ENCODE peak calls at places on chromosomes 2 and 18, in nine cellular contexts. J is K562, W is lower lobe of right lung, K is adrenal gland, M is pancreas, Z is hepatocyte, B is H9, H is gastrocnemius medialis, E is HepG2. S is an unnamed sample. For H3K27me3, the result is how much of the 10 kb centered on the place peaks cover.

GRCh38 chr18:57918601-57919000 is 115.5 kb upstream of the ATP8B1 start:
- DNase-seq in J (no peak), W (no peak), K (no peak), M (no peak), Z (no peak), B (no peak), H (no peak), E (no peak), S (no peak)

GRCh38 chr2:96800762-96801463 is 15.2 kb upstream of the CNNM3 start:
- DNase-seq in J (peak), W (peak), K (peak), M (peak), Z (peak), B (peak), H (peak), E (peak), S (peak)

GRCh38 chr2:57907411-57907810 is 139.2 kb upstream of the VRK2 start:
- DNase-seq in J (no peak), W (no peak), K (no peak), M (no peak), Z (no peak), B (no peak), H (no peak), E (no peak), S (no peak)

GRCh38 chr2:98757904-98758421 is 27.0 kb upstream of the MGAT4A start:
- DNase-seq in J (no peak), W (peak), K (peak), M (no peak), Z (no peak), B (no peak), H (peak), E (no peak), S (peak)

GRCh38 chr2:65416321-65416720 is 16.1 kb downstream of the SPRED2 start:
- DNase-seq in J (no peak), W (no peak), K (no peak), M (no peak), Z (no peak), B (no peak), H (no peak), E (no peak), S (no peak)

GRCh38 chr2:18788590-18788989 is 199.2 kb upstream of the NT5C1B start:
- DNase-seq in J (no peak), W (no peak), K (peak), M (peak), Z (peak), B (no peak), H (no peak), E (no peak), S (no peak)

GRCh38 chr18:8351173-8351572 is 258.1 kb upstream of the RAB12 start:
- DNase-seq in J (no peak), W (no peak), K (no peak), M (no peak), Z (no peak), B (no peak), H (no peak), E (no peak), S (no peak)

GRCh38 chr2:241929551-241930490 is 60.3 kb downstream of the RTP5 start:
- DNase-seq in J (no peak), W (no peak), K (no peak), M (no peak), Z (no peak), B (peak), H (no peak), E (no peak), S (no peak)

GRCh38 chr2:68151037-68151436 is 6.7 kb upstream of the PNO1 start:
- DNase-seq in J (no peak), W (no peak), K (no peak), M (no peak), Z (no peak), B (no peak), H (no peak), E (no peak), S (no peak)

GRCh38 chr2:223102040-223102899 is 50.3 kb downstream of the KCNE4 start:
- DNase-seq in J (no peak), W (no peak), K (no peak), M (no peak), Z (no peak), B (no peak), H (no peak), E (no peak), S (no peak)

GRCh38 chr18:8516391-8517250 is 92.6 kb upstream of the RAB12 start:
- DNase-seq in J (no peak), W (no peak), K (no peak), M (no peak), Z (no peak), B (no peak), H (no peak), E (no peak), S (no peak)

GRCh38 chr2:130336877-130337734 is 5.6 kb upstream of the IMP4 start:
- DNase-seq in J (peak), W (peak), K (peak), M (peak), Z (peak), B (peak), H (no peak), E (peak), S (no peak)

GRCh38 chr2:63842149-63843061 is 709 bp downstream of the UGP2 start:
- DNase-seq in J (peak), W (no peak), K (peak), M (no peak), Z (peak), B (no peak), H (peak), E (peak), S (no peak)

GRCh38 chr18:49597556-49597955 is 35.7 kb downstream of the LIPG start:
- DNase-seq in J (no peak), W (no peak), K (no peak), M (no peak), Z (no peak), B (no peak), H (no peak), E (no peak), S (no peak)

GRCh38 chr2:225797394-225797793 is 397.9 kb downstream of the NYAP2 start:
- DNase-seq in J (no peak), W (no peak), K (no peak), M (no peak), Z (no peak), B (no peak), H (no peak), E (no peak), S (no peak)

GRCh38 chr18:11260963-11261441 is 111.6 kb upstream of the PIEZO2 start:
- DNase-seq in J (no peak), W (no peak), K (no peak), M (no peak), Z (no peak), B (no peak), H (no peak), E (no peak), S (no peak)

GRCh38 chr2:37500031-37500430 is 155.6 kb downstream of the QPCT start:
- DNase-seq in J (no peak), W (no peak), K (no peak), M (no peak), Z (no peak), B (no peak), H (no peak), E (no peak), S (no peak)

GRCh38 chr2:174485763-174486613 is 841 bp downstream of the GPR155 start:
- DNase-seq in J (peak), W (no peak), K (peak), M (peak), Z (peak), B (peak), H (no peak), E (no peak), S (peak)

GRCh38 chr18:61702007-61702406 is 190.8 kb downstream of the RNF152 start:
- DNase-seq in J (no peak), W (no peak), K (no peak), M (no peak), Z (no peak), B (no peak), H (no peak), E (no peak), S (no peak)

GRCh38 chr2:28628506-28628905 is 123.1 kb upstream of the PPP1CB start:
- DNase-seq in J (no peak), W (no peak), K (no peak), M (no peak), Z (no peak), B (no peak), H (no peak), E (no peak), S (no peak)

GRCh38 chr18:22169011-22169888 is at the start of gene GATA6:
- DNase-seq in J (peak), W (peak), K (peak), M (peak), Z (peak), B (peak), H (no peak), E (peak), S (no peak)

GRCh38 chr2:28810384-28811285 is at the start of gene SPDYA:
- DNase-seq in J (no peak), W (peak), K (peak), M (peak), Z (peak), B (peak), H (peak), E (no peak), S (peak)

GRCh38 chr2:133802366-133802765 is 234.1 kb upstream of the NCKAP5 start:
- DNase-seq in J (no peak), W (no peak), K (no peak), M (no peak), Z (no peak), B (no peak), H (no peak), E (no peak), S (no peak)

GRCh38 chr2:24926602-24927252 is 6.7 kb upstream of the ADCY3 start:
- DNase-seq in J (no peak), W (peak), K (peak), M (no peak), Z (no peak), B (peak), H (peak), E (no peak), S (no peak)

GRCh38 chr2:197893403-197894177 is 89.2 kb downstream of the PLCL1 start:
- DNase-seq in J (no peak), W (no peak), K (no peak), M (no peak), Z (no peak), B (no peak), H (no peak), E (no peak), S (no peak)

GRCh38 chr2:229857634-229858033 is 64.2 kb downstream of the TRIP12 start:
- DNase-seq in J (no peak), W (no peak), K (no peak), M (no peak), Z (no peak), B (no peak), H (no peak), E (no peak), S (no peak)

GRCh38 chr2:46365913-46366674 is 68.9 kb downstream of the EPAS1 start:
- DNase-seq in J (no peak), W (no peak), K (no peak), M (no peak), Z (no peak), B (no peak), H (no peak), E (no peak), S (no peak)

GRCh38 chr2:10328667-10329583 is 26.2 kb downstream of the HPCAL1 start:
- DNase-seq in J (no peak), W (no peak), K (peak), M (no peak), Z (no peak), B (no peak), H (no peak), E (no peak), S (no peak)

GRCh38 chr18:77093584-77093983 is 39.0 kb downstream of the MBP start:
- DNase-seq in J (no peak), W (no peak), K (no peak), M (no peak), Z (no peak), B (no peak), H (no peak), E (no peak), S (no peak)

GRCh38 chr2:143937563-143938346 is 582.2 kb downstream of the ZEB2 start:
- DNase-seq in J (no peak), W (no peak), K (peak), M (no peak), Z (peak), B (no peak), H (no peak), E (no peak), S (no peak)

GRCh38 chr2:30147196-30147714 is 448 bp downstream of the YPEL5 start:
- DNase-seq in J (peak), W (no peak), K (no peak), M (no peak), Z (peak), B (no peak), H (no peak), E (no peak), S (peak)

GRCh38 chr2:68280846-68281245 is 28.5 kb upstream of the PPP3R1 start:
- DNase-seq in J (no peak), W (no peak), K (no peak), M (no peak), Z (no peak), B (no peak), H (no peak), E (no peak), S (no peak)

GRCh38 chr2:231668981-231669380 is 39.3 kb upstream of the PTMA start:
- DNase-seq in J (no peak), W (no peak), K (no peak), M (no peak), Z (no peak), B (no peak), H (no peak), E (no peak), S (no peak)
- H3K27ac ChIP-seq in J (no peak), W (no peak), K (no peak), M (no peak), Z (no peak), B (no peak), H (peak), E (no peak), S (no peak)

GRCh38 chr2:38523728-38524437 is 78.8 kb downstream of the HNRNPLL start:
- DNase-seq in J (peak), W (no peak), K (no peak), M (no peak), Z (no peak), B (peak), H (no peak), E (no peak), S (no peak)
- TF ChIP-seq CTCF in J (peak), W (no peak), K (no peak), M (no peak), Z (peak), B (peak), H (peak), E (peak), S (no peak)

DNA sequence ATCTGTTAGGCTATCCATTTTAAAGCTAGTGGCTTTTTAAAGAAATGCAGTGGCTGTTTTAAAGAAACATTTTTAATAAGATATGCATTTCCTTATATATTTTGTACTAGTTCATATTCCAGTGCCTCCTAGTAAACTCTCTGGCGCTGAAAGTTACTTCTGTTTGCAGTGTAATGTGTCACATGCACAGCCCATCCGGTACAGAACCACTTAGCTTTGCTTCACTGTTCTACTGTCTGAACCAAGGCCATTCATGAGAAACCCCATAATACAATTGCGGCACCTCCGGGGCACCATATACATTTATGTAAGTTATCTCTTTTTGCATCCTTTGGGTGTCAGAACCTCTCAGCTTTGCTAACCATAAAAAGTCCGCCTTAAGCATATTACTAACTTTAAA is 114.6 kb upstream of the KCTD1 start:
- DNase-seq in J (no peak), W (no peak), K (no peak), M (no peak), Z (no peak), B (no peak), H (no peak), E (no peak), S (no peak)
- H3K27me3 ChIP-seq in J (under half), W (under half), K (under half), M (under half), Z (under half), B (under half), H (under half), E (under half), S (under half)

GRCh38 chr2:26652361-26653041 is 11.3 kb upstream of the CIB4 start:
- DNase-seq in J (no peak), W (no peak), K (peak), M (no peak), Z (peak), B (peak), H (no peak), E (no peak), S (no peak)

GRCh38 chr2:26651458-26652155 is 10.4 kb upstream of the CIB4 start:
- DNase-seq in J (no peak), W (no peak), K (peak), M (no peak), Z (no peak), B (no peak), H (no peak), E (no peak), S (no peak)

GRCh38 chr2:26655611-26656195 is 14.5 kb upstream of the CIB4 start:
- DNase-seq in J (no peak), W (no peak), K (no peak), M (no peak), Z (no peak), B (peak), H (no peak), E (no peak), S (no peak)

GRCh38 chr2:26654061-26654340 is 12.8 kb upstream of the CIB4 start:
- DNase-seq in J (no peak), W (no peak), K (no peak), M (no peak), Z (no peak), B (no peak), H (no peak), E (no peak), S (no peak)

GRCh38 chr2:26653207-26654060 is 12.3 kb upstream of the CIB4 start:
- DNase-seq in J (no peak), W (no peak), K (peak), M (no peak), Z (no peak), B (peak), H (no peak), E (no peak), S (no peak)
- H3K27ac ChIP-seq in J (no peak), W (peak), K (peak), M (no peak), Z (peak), B (no peak), H (no peak), E (no peak), S (no peak)

DNA sequence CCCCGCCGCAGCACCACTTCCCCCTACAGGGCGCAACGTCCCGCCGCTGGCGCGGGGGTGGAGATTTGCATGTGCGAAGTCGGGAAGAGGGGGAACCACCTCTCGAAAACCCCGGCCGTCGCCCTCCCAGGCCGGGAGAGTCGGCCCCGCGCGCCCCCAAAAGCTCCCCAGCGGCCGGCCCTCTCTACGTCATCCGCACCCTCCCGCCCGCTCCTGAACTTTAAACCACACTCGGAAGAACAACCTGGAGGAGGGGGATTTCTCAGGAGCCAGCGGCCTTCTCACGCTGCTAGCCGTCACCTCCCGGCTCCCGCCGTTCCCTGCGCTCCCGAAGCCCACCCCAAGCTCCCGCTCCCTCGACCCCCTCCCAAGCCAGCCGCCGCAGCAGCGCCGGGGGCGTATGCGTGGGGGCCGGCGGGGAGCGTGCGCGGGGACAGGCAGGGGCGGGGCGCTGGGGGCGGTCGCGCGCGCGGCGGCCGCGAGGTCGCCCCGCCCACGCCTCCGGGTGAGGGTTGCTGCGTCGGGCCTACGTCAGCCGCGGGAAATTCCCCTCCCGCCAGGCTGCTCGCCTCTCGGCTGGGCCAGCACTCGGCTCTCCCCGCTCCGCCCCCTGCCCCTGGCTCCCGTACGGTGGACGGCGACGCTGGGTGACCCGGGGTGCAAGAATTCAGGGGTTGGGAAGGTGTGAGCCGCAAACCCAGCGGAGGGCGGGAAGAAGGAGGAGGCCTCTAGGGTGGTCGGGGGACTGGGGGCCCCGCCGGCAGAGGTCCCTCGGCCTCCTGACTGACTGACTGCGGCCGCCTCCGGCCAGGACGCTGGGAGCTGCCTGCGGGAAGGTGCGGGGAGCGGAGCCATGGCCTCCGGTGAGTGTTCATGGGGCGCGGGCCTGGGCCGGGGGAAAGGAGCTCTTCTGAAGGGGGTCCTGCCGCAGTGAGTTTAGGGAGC is at the start of gene REL:
- DNase-seq in J (peak), W (peak), K (peak), M (peak), Z (peak), B (peak), H (peak), E (peak), S (peak)
- TF ChIP-seq CTCF in J (no peak), W (peak), K (no peak), M (no peak), Z (peak), B (no peak), H (peak), E (peak), S (peak)

GRCh38 chr2:171608168-171608567 is 79.1 kb upstream of the DYNC1I2 start:
- DNase-seq in J (no peak), W (no peak), K (no peak), M (no peak), Z (no peak), B (no peak), H (no peak), E (no peak), S (no peak)
- H3K27me3 ChIP-seq in J (under half), W (under half), K (under half), M (under half), Z (under half), B (under half), H (under half), E (under half), S (under half)

DNA sequence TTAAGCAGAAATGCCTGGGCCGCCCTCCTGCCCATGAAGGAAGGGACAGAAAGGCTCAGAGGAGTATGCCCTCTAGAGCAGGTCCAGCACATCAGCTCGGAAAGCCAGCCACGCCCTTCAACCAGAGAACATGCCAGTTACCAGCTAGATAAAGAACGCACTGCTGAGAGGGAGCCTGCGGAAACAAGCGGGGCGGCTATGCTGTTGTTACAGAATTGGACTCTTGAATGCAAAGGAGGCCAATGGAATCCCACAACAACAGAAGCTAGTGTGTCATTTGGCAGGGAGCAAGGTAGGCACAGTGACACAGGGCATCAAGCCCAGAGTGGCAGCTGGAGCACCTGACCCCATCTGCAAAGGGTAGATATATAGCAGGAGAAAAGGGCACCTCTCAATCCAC is 242.9 kb upstream of the ID2 start:
- DNase-seq in J (no peak), W (no peak), K (no peak), M (no peak), Z (no peak), B (no peak), H (no peak), E (no peak), S (no peak)
- H3K27ac ChIP-seq in J (no peak), W (no peak), K (no peak), M (no peak), Z (no peak), B (no peak), H (no peak), E (no peak), S (no peak)